ENCODE peak calls at places on chromosomes 13 and 19, in nine cellular contexts. One of them, this sample, is unnamed.

GRCh38 chr19:38070573-38070972 is 153.4 kb downstream of the DPF1 start:
- DNase-seq in EL: peak
- DNase-seq in right lobe of liver: no peak
- DNase-seq in suprapubic skin: no peak
- DNase-seq in left cardiac atrium: no peak
- DNase-seq in GM12891: no peak
- DNase-seq in GM12864: no peak
- DNase-seq in adrenal gland: no peak
- DNase-seq in cardiac muscle cell: peak
- DNase-seq in this sample: no peak

GRCh38 chr19:15464394-15465385 is at the start of gene RASAL3:
- DNase-seq in cardiac muscle cell: peak
- DNase-seq in adrenal gland: no peak
- DNase-seq in right lobe of liver: peak
- DNase-seq in suprapubic skin: no peak
- DNase-seq in EL: no peak
- DNase-seq in GM12864: no peak
- DNase-seq in left cardiac atrium: no peak
- DNase-seq in GM12891: no peak
- DNase-seq in this sample: peak

GRCh38 chr13:51643114-51643881 is 59.0 kb downstream of the WDFY2 start:
- DNase-seq in left cardiac atrium: no peak
- DNase-seq in right lobe of liver: no peak
- DNase-seq in GM12891: no peak
- DNase-seq in EL: peak
- DNase-seq in cardiac muscle cell: peak
- DNase-seq in adrenal gland: no peak
- DNase-seq in suprapubic skin: no peak
- DNase-seq in GM12864: no peak
- DNase-seq in this sample: no peak

GRCh38 chr13:108026671-108027410 is 188.5 kb downstream of the LIG4 start:
- DNase-seq in GM12864: no peak
- DNase-seq in GM12891: no peak
- DNase-seq in suprapubic skin: no peak
- DNase-seq in left cardiac atrium: no peak
- DNase-seq in right lobe of liver: no peak
- DNase-seq in cardiac muscle cell: no peak
- DNase-seq in EL: no peak
- DNase-seq in adrenal gland: no peak
- DNase-seq in this sample: no peak

GRCh38 chr19:10402441-10403038 is 802 bp downstream of the CDC37 start:
- DNase-seq in EL: peak
- DNase-seq in GM12864: no peak
- DNase-seq in adrenal gland: no peak
- DNase-seq in right lobe of liver: no peak
- DNase-seq in left cardiac atrium: peak
- DNase-seq in cardiac muscle cell: peak
- DNase-seq in GM12891: no peak
- DNase-seq in suprapubic skin: no peak
- DNase-seq in this sample: no peak

GRCh38 chr13:109647699-109648098 is 138.7 kb downstream of the IRS2 start:
- DNase-seq in GM12864: no peak
- DNase-seq in left cardiac atrium: no peak
- DNase-seq in EL: no peak
- DNase-seq in cardiac muscle cell: no peak
- DNase-seq in adrenal gland: no peak
- DNase-seq in GM12891: no peak
- DNase-seq in right lobe of liver: no peak
- DNase-seq in suprapubic skin: no peak
- DNase-seq in this sample: no peak

GRCh38 chr13:98315466-98315865 is 138.4 kb upstream of the RNF113B start:
- DNase-seq in left cardiac atrium: no peak
- DNase-seq in suprapubic skin: no peak
- DNase-seq in cardiac muscle cell: peak
- DNase-seq in adrenal gland: no peak
- DNase-seq in EL: no peak
- DNase-seq in GM12891: no peak
- DNase-seq in right lobe of liver: no peak
- DNase-seq in GM12864: no peak
- DNase-seq in this sample: no peak

GRCh38 chr13:26017932-26018690 is 33.7 kb downstream of the SHISA2 start:
- DNase-seq in cardiac muscle cell: peak
- DNase-seq in EL: no peak
- DNase-seq in GM12864: no peak
- DNase-seq in right lobe of liver: no peak
- DNase-seq in adrenal gland: no peak
- DNase-seq in left cardiac atrium: no peak
- DNase-seq in suprapubic skin: no peak
- DNase-seq in GM12891: no peak
- DNase-seq in this sample: no peak

GRCh38 chr13:52738719-52739467 is 727 bp downstream of the CNMD start:
- DNase-seq in EL: no peak
- DNase-seq in left cardiac atrium: peak
- DNase-seq in adrenal gland: no peak
- DNase-seq in cardiac muscle cell: peak
- DNase-seq in GM12891: peak
- DNase-seq in GM12864: no peak
- DNase-seq in suprapubic skin: no peak
- DNase-seq in right lobe of liver: no peak
- DNase-seq in this sample: no peak